ENCODE peak calls at places on chromosomes 6 and 20, in nine cellular contexts. S is A673; U is upper lobe of right lung; Y is epithelial cell of proximal tubule; I is epithelial cell of esophagus; K is IMR-90; J is breast epithelium; M is CD4-positive, alpha-beta T cell; Z is tibial artery. Q is an unnamed sample.

GRCh38 chr20:50911030-50911429 is 20.2 kb downstream of the ADNP start:
- DNase-seq in S (no peak), U (no peak), Y (no peak), I (no peak), K (peak), J (no peak), M (no peak), Z (no peak), Q (no peak)

GRCh38 chr6:1027795-1028569 is 283.9 kb upstream of the FOXQ1 start:
- DNase-seq in S (peak), U (no peak), Y (no peak), I (no peak), K (no peak), J (no peak), M (no peak), Z (no peak), Q (no peak)

GRCh38 chr20:3239026-3239866 is at the start of gene SLC4A11:
- DNase-seq in S (peak), U (peak), Y (no peak), I (peak), K (peak), J (no peak), M (no peak), Z (peak), Q (peak)

GRCh38 chr20:50014570-50015562 is 32.1 kb downstream of the SNAI1 start:
- DNase-seq in S (no peak), U (no peak), Y (no peak), I (no peak), K (no peak), J (no peak), M (no peak), Z (no peak), Q (no peak)

GRCh38 chr20:1805161-1805581 is 90.0 kb upstream of the SIRPA start:
- DNase-seq in S (no peak), U (no peak), Y (no peak), I (peak), K (no peak), J (no peak), M (no peak), Z (no peak), Q (no peak)

GRCh38 chr20:61942526-61942925 is 123.2 kb downstream of the TAF4 start:
- DNase-seq in S (no peak), U (peak), Y (no peak), I (no peak), K (no peak), J (no peak), M (no peak), Z (peak), Q (no peak)

GRCh38 chr20:5065489-5066383 is 54.0 kb downstream of the PCNA start:
- DNase-seq in S (no peak), U (peak), Y (peak), I (peak), K (peak), J (no peak), M (no peak), Z (peak), Q (no peak)

GRCh38 chr6:166502453-166502852 is 84.0 kb downstream of the RAMACL start:
- DNase-seq in S (no peak), U (no peak), Y (no peak), I (no peak), K (no peak), J (no peak), M (no peak), Z (no peak), Q (no peak)

GRCh38 chr6:13724174-13724573 is 12.5 kb upstream of the RANBP9 start:
- DNase-seq in S (no peak), U (no peak), Y (no peak), I (peak), K (no peak), J (peak), M (no peak), Z (no peak), Q (no peak)

GRCh38 chr6:122749451-122750050 is 30.0 kb upstream of the FABP7 start:
- DNase-seq in S (no peak), U (no peak), Y (no peak), I (no peak), K (no peak), J (no peak), M (no peak), Z (no peak), Q (no peak)

GRCh38 chr6:71433441-71433840 is 144.8 kb downstream of the OGFRL1 start:
- DNase-seq in S (no peak), U (no peak), Y (no peak), I (no peak), K (no peak), J (no peak), M (no peak), Z (no peak), Q (no peak)

GRCh38 chr20:35637266-35637665 is 21.6 kb downstream of the SPAG4 start:
- DNase-seq in S (no peak), U (no peak), Y (no peak), I (no peak), K (no peak), J (no peak), M (no peak), Z (no peak), Q (no peak)

GRCh38 chr6:146700078-146700686 is 101.4 kb downstream of the ADGB start:
- DNase-seq in S (peak), U (no peak), Y (peak), I (peak), K (peak), J (peak), M (peak), Z (peak), Q (no peak)

GRCh38 chr20:16709017-16709416 is 20.8 kb upstream of the SNRPB2 start:
- DNase-seq in S (no peak), U (no peak), Y (no peak), I (no peak), K (no peak), J (no peak), M (no peak), Z (no peak), Q (no peak)

DNA sequence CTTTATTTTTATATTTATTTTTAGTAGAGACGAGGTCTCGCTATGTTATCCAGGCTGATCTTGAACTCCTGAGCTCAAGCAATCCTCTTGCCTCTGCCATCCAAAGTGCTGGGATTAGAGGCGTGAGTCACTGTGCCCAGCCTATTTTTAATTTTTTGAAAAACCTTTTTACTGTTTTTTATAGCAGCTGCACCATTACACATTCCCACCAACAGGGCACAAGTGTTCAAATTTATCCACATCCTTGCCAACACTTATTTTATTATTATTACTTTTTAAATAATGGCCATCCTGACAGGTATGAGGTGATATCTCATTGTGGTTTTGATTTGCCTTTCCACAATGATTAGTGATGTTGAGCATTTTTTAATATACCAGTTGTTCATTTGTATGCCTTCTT is 42.5 kb downstream of the PACSIN1 start:
- DNase-seq in S (no peak), U (no peak), Y (no peak), I (no peak), K (no peak), J (no peak), M (no peak), Z (no peak), Q (no peak)
- TF ChIP-seq CTCF in S (no peak), U (no peak), Y (no peak), I (no peak), K (peak), J (no peak), M (no peak), Z (no peak), Q (no peak)

DNA sequence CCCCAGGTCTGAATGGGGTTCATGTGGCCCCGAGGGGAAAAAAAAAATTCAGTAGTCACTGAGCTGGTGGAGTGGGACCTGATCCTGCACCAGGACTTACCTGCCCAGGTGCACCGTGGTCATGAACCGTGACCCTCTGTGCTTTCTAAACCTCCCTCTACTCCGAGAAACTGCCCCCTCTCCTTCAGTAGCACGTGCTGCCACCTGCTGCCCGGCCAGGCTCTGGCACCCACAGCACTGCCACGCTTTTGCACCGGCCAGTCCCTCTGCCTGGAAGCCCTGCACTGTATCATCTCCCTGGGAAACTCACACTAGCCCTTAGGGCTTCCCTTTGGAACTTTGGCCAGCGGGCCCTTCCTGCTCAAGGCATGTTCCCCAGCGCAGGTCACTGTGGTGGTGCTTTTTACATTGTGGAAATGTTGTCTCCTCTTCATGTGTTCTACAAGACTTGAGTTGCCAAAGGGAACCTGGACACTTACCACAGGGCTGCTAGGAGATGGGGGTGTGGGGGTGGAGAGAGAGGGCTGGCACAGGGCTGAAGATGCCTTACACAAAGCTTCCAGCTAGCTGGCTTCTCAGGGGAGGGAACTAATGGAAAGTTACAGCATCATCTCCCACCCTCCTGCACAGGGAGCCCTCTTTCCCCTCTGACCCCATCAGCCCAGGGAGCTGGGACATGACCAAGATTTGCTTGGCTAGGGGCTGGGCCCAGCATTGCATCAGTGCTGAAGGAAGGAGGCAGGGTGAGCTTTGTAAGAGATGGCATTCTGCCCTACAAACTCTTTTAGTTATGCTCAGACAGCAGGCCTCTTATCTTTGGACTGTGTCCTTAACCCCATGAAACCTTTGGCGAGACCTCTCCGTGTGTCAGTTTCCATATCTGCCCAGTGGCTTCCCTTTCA is 2.5 kb upstream of the PTPRT start:
- DNase-seq in S (peak), U (no peak), Y (no peak), I (peak), K (no peak), J (peak), M (no peak), Z (no peak), Q (no peak)
- TF ChIP-seq CTCF in S (peak), U (peak), Y (peak), I (peak), K (peak), J (no peak), M (no peak), Z (no peak), Q (no peak)

GRCh38 chr6:118263929-118264486 is 284.1 kb upstream of the PLN start:
- DNase-seq in S (peak), U (no peak), Y (no peak), I (peak), K (peak), J (no peak), M (no peak), Z (no peak), Q (no peak)
- TF ChIP-seq CTCF in S (peak), U (peak), Y (peak), I (peak), K (peak), J (no peak), M (no peak), Z (peak), Q (no peak)

GRCh38 chr6:144999127-144999526 is 714.0 kb downstream of the UTRN start:
- DNase-seq in S (no peak), U (no peak), Y (no peak), I (peak), K (peak), J (no peak), M (no peak), Z (no peak), Q (no peak)
- TF ChIP-seq CTCF in S (peak), U (no peak), Y (no peak), I (no peak), K (no peak), J (no peak), M (no peak), Z (no peak), Q (no peak)